ENCODE peak calls at places on chromosomes 12 and 14, in nine cellular contexts. B, P, L, D, W, J, T, S and I are unnamed samples.
A peak's percentile ranks its signal among the peaks of the same experiment; 100 is the strongest.

GRCh38 chr12:23217158-23217557 is 592.2 kb downstream of the ETNK1 start:
- DNase-seq in B (no peak), P (no peak), L (no peak), D (no peak), W (no peak), J (no peak), T (no peak), S (no peak), I (no peak)

GRCh38 chr12:50517456-50518048 is 12.8 kb downstream of the DIP2B start:
- DNase-seq in B (peak; percentile 47), P (no peak), L (no peak), D (peak; percentile 95), W (peak; percentile 65), J (no peak), T (peak; percentile 54), S (no peak), I (peak; percentile 81)

GRCh38 chr14:65222434-65222833 is 120.1 kb upstream of the MAX start:
- DNase-seq in B (no peak), P (peak; percentile 59), L (no peak), D (peak; percentile 23), W (peak; percentile 40), J (peak; percentile 57), T (peak; percentile 69), S (peak; percentile 58), I (peak; percentile 67)

GRCh38 chr14:94677747-94678146 is 65.6 kb downstream of the SERPINA3 start:
- DNase-seq in B (no peak), P (no peak), L (no peak), D (no peak), W (no peak), J (no peak), T (no peak), S (no peak), I (no peak)

GRCh38 chr14:69358233-69358963 is 39.7 kb downstream of the ERH start:
- DNase-seq in B (no peak), P (no peak), L (no peak), D (no peak), W (peak; percentile 15), J (no peak), T (no peak), S (no peak), I (no peak)

GRCh38 chr14:102659797-102660196 is 67.3 kb downstream of the RCOR1 start:
- DNase-seq in B (no peak), P (no peak), L (no peak), D (no peak), W (peak; percentile 70), J (peak; percentile 29), T (peak; percentile 57), S (no peak), I (peak; percentile 67)

GRCh38 chr12:104121001-104121400 is 17.0 kb downstream of the NFYB start:
- DNase-seq in B (no peak), P (no peak), L (no peak), D (no peak), W (peak; percentile 77), J (peak; percentile 50), T (peak; percentile 81), S (no peak), I (peak; percentile 81)

GRCh38 chr12:86660488-86661171 is 404.4 kb upstream of the MGAT4C start:
- DNase-seq in B (no peak), P (no peak), L (peak; percentile 23), D (no peak), W (peak; percentile 63), J (peak; percentile 37), T (peak; percentile 70), S (no peak), I (peak; percentile 80)

GRCh38 chr12:91053951-91054715 is 3.7 kb downstream of the KERA start:
- DNase-seq in B (no peak), P (no peak), L (no peak), D (no peak), W (peak; percentile 82), J (peak; percentile 14), T (peak; percentile 65), S (no peak), I (peak; percentile 82)

GRCh38 chr12:90090929-90091651 is 382.5 kb upstream of the ATP2B1 start:
- DNase-seq in B (no peak), P (no peak), L (peak; percentile 80), D (no peak), W (peak; percentile 97), J (peak; percentile 96), T (peak; percentile 95), S (no peak), I (peak; percentile 91)

GRCh38 chr14:72573725-72574426 is 320.0 kb downstream of the DPF3 start:
- DNase-seq in B (no peak), P (no peak), L (no peak), D (no peak), W (no peak), J (no peak), T (no peak), S (no peak), I (no peak)

GRCh38 chr12:77488041-77488620 is 342.6 kb upstream of the NAV3 start:
- DNase-seq in B (no peak), P (no peak), L (no peak), D (no peak), W (peak; percentile 76), J (peak; percentile 19), T (peak; percentile 6), S (no peak), I (peak; percentile 16)

GRCh38 chr12:119602695-119603094 is 9.1 kb downstream of the TMEM233 start:
- DNase-seq in B (no peak), P (no peak), L (no peak), D (no peak), W (no peak), J (no peak), T (no peak), S (no peak), I (no peak)

GRCh38 chr12:13950502-13950901 is 30.9 kb downstream of the GRIN2B start:
- DNase-seq in B (no peak), P (no peak), L (no peak), D (no peak), W (no peak), J (no peak), T (no peak), S (no peak), I (no peak)

GRCh38 chr12:91577586-91578539 is 395.2 kb upstream of the DCN start:
- DNase-seq in B (peak; percentile 18), P (no peak), L (no peak), D (peak; percentile 77), W (peak; percentile 15), J (peak; percentile 1), T (peak; percentile 17), S (no peak), I (peak; percentile 21)

GRCh38 chr12:80195143-80195726 is 95.9 kb downstream of the OTOGL start:
- DNase-seq in B (no peak), P (no peak), L (peak; percentile 11), D (peak; percentile 74), W (peak; percentile 54), J (peak; percentile 59), T (peak; percentile 67), S (no peak), I (peak; percentile 78)

GRCh38 chr12:113862570-113863454 is 103.3 kb downstream of the RBM19 start:
- DNase-seq in B (no peak), P (no peak), L (no peak), D (peak; percentile 81), W (peak; percentile 93), J (peak; percentile 55), T (peak; percentile 89), S (no peak), I (peak; percentile 79)

GRCh38 chr12:13980548-13981295 is 680 bp downstream of the GRIN2B start:
- DNase-seq in B (no peak), P (no peak), L (no peak), D (no peak), W (no peak), J (no peak), T (no peak), S (no peak), I (no peak)

GRCh38 chr14:95895720-95896119 is 19.1 kb downstream of the TUNAR start:
- DNase-seq in B (no peak), P (peak; percentile 6), L (no peak), D (no peak), W (no peak), J (no peak), T (peak; percentile 11), S (no peak), I (no peak)

GRCh38 chr12:121915841-121916321 is 2.5 kb upstream of the CFAP251 start:
- DNase-seq in B (no peak), P (no peak), L (no peak), D (no peak), W (no peak), J (peak; percentile 39), T (no peak), S (no peak), I (peak; percentile 40)

GRCh38 chr14:52391866-52392600 is 77.9 kb downstream of the PTGER2 start:
- DNase-seq in B (no peak), P (no peak), L (no peak), D (no peak), W (peak; percentile 85), J (peak; percentile 85), T (peak; percentile 59), S (no peak), I (peak; percentile 36)

GRCh38 chr12:5487971-5488955 is 56.4 kb downstream of the NTF3 start:
- DNase-seq in B (no peak), P (no peak), L (no peak), D (no peak), W (peak; percentile 41), J (peak; percentile 47), T (peak; percentile 87), S (no peak), I (no peak)

GRCh38 chr12:101027200-101027599 is 182.8 kb downstream of the SLC5A8 start:
- DNase-seq in B (no peak), P (no peak), L (no peak), D (no peak), W (no peak), J (no peak), T (no peak), S (no peak), I (no peak)

GRCh38 chr12:120998435-120998834 is 17.9 kb downstream of the C12orf43 start:
- DNase-seq in B (no peak), P (no peak), L (no peak), D (no peak), W (no peak), J (no peak), T (no peak), S (no peak), I (no peak)

GRCh38 chr12:31727197-31727596 is 1.6 kb downstream of the AMN1 start:
- DNase-seq in B (no peak), P (no peak), L (no peak), D (no peak), W (no peak), J (no peak), T (no peak), S (no peak), I (no peak)

GRCh38 chr12:86735851-86736250 is 479.7 kb upstream of the MGAT4C start:
- DNase-seq in B (no peak), P (no peak), L (no peak), D (no peak), W (no peak), J (no peak), T (no peak), S (no peak), I (no peak)

GRCh38 chr12:111269688-111270087 is 99.2 kb downstream of the PHETA1 start:
- DNase-seq in B (no peak), P (no peak), L (no peak), D (no peak), W (no peak), J (no peak), T (no peak), S (no peak), I (no peak)

GRCh38 chr12:27105746-27106536 is 23.6 kb upstream of the C12orf71 start:
- DNase-seq in B (no peak), P (no peak), L (no peak), D (no peak), W (no peak), J (no peak), T (no peak), S (no peak), I (no peak)

GRCh38 chr12:46507766-46508165 is 135.2 kb upstream of the SLC38A2 start:
- DNase-seq in B (no peak), P (no peak), L (no peak), D (no peak), W (no peak), J (no peak), T (peak; percentile 25), S (no peak), I (no peak)